ENCODE peak calls at places on chromosome 17, in eight cellular contexts. X is HS-27A; Z is thyroid gland; Q is HT-29; F is NCI-H2081; A is activated B cell treated with CpG ODN at 0.5 μM for 24 hours; O is stimulated activated CD4-positive, alpha-beta T cell treated with anti-CD3 and anti-CD28 coated beads, Interleukin-2, amount 100 ng/mL, for 24 hours; U is NCI-H1048. L is an unnamed sample.

GRCh38 chr17:50283714-50284432 is 9.6 kb downstream of the TMEM92 start:
- DNase-seq in X (no peak), Z (no peak), Q (no peak), F (no peak), A (no peak), O (no peak), U (no peak), L (no peak)

GRCh38 chr17:10156579-10157488 is 41.6 kb downstream of the GAS7 start:
- DNase-seq in X (no peak), Z (no peak), Q (no peak), F (no peak), A (peak), O (no peak), U (no peak), L (peak)

GRCh38 chr17:30368896-30369720 is 9.6 kb upstream of the CPD start:
- DNase-seq in X (no peak), Z (peak), Q (no peak), F (peak), A (no peak), O (no peak), U (no peak), L (no peak)

GRCh38 chr17:7313890-7314718 is 1.1 kb downstream of the GPS2 start:
- DNase-seq in X (no peak), Z (no peak), Q (peak), F (no peak), A (no peak), O (no peak), U (no peak), L (no peak)

GRCh38 chr17:8463089-8463488 is 27.4 kb downstream of the NDEL1 start:
- DNase-seq in X (no peak), Z (no peak), Q (no peak), F (no peak), A (no peak), O (no peak), U (no peak), L (no peak)

GRCh38 chr17:82866521-82867214 is 26.8 kb upstream of the ZNF750 start:
- DNase-seq in X (no peak), Z (no peak), Q (no peak), F (peak), A (no peak), O (no peak), U (no peak), L (no peak)

GRCh38 chr17:79303641-79304205 is 229.1 kb downstream of the ENGASE start:
- DNase-seq in X (no peak), Z (no peak), Q (no peak), F (no peak), A (no peak), O (no peak), U (no peak), L (no peak)

GRCh38 chr17:11757796-11758195 is 159.5 kb downstream of the DNAH9 start:
- DNase-seq in X (no peak), Z (no peak), Q (no peak), F (no peak), A (no peak), O (no peak), U (no peak), L (no peak)

GRCh38 chr17:29595943-29596774 is 3.2 kb downstream of the ANKRD13B start:
- DNase-seq in X (no peak), Z (no peak), Q (no peak), F (no peak), A (no peak), O (no peak), U (no peak), L (no peak)

GRCh38 chr17:56815711-56816110 is 18.0 kb downstream of the C17orf67 start:
- DNase-seq in X (no peak), Z (no peak), Q (no peak), F (no peak), A (no peak), O (no peak), U (no peak), L (no peak)

GRCh38 chr17:173064-173911 is 8.2 kb downstream of the DOC2B start:
- DNase-seq in X (no peak), Z (no peak), Q (no peak), F (no peak), A (no peak), O (no peak), U (no peak), L (no peak)

GRCh38 chr17:81027591-81028505 is 7.1 kb upstream of the BAIAP2 start:
- DNase-seq in X (no peak), Z (no peak), Q (no peak), F (no peak), A (no peak), O (peak), U (no peak), L (no peak)

GRCh38 chr17:10384175-10384574 is 11.4 kb upstream of the MYH13 start:
- DNase-seq in X (no peak), Z (no peak), Q (no peak), F (no peak), A (no peak), O (no peak), U (no peak), L (no peak)

GRCh38 chr17:81866440-81867122 is 4.6 kb downstream of the ARHGDIA start:
- DNase-seq in X (no peak), Z (no peak), Q (peak), F (no peak), A (no peak), O (no peak), U (no peak), L (no peak)

GRCh38 chr17:77768475-77768874 is 190.0 kb upstream of the TNRC6C start:
- DNase-seq in X (no peak), Z (peak), Q (no peak), F (no peak), A (no peak), O (no peak), U (no peak), L (no peak)

GRCh38 chr17:15453782-15454181 is 13.6 kb downstream of the CDRT4 start:
- DNase-seq in X (no peak), Z (no peak), Q (no peak), F (no peak), A (no peak), O (no peak), U (no peak), L (no peak)

GRCh38 chr17:35297666-35298065 is 54.8 kb downstream of the SLFN5 start:
- DNase-seq in X (no peak), Z (no peak), Q (no peak), F (no peak), A (no peak), O (no peak), U (no peak), L (no peak)

GRCh38 chr17:79933863-79934652 is 94.8 kb upstream of the CBX4 start:
- DNase-seq in X (no peak), Z (peak), Q (peak), F (no peak), A (peak), O (no peak), U (no peak), L (no peak)

GRCh38 chr17:28381141-28381825 is 9.8 kb downstream of the SARM1 start:
- DNase-seq in X (no peak), Z (peak), Q (no peak), F (no peak), A (no peak), O (no peak), U (no peak), L (no peak)

GRCh38 chr17:7560172-7561027 is 1.3 kb upstream of the SENP3 start:
- DNase-seq in X (no peak), Z (peak), Q (peak), F (no peak), A (peak), O (peak), U (no peak), L (peak)

GRCh38 chr17:63431939-63432804 is 13.9 kb downstream of the CYB561 start:
- DNase-seq in X (no peak), Z (no peak), Q (peak), F (no peak), A (no peak), O (no peak), U (no peak), L (no peak)

GRCh38 chr17:60355663-60356594 is 36.0 kb downstream of the USP32 start:
- DNase-seq in X (no peak), Z (no peak), Q (no peak), F (no peak), A (no peak), O (no peak), U (no peak), L (no peak)

GRCh38 chr17:68539536-68540469 is 27.6 kb downstream of the PRKAR1A start:
- DNase-seq in X (no peak), Z (peak), Q (peak), F (no peak), A (no peak), O (no peak), U (no peak), L (no peak)

GRCh38 chr17:80737106-80738019 is 192.7 kb downstream of the RPTOR start:
- DNase-seq in X (no peak), Z (no peak), Q (no peak), F (no peak), A (peak), O (no peak), U (no peak), L (peak)

GRCh38 chr17:42421479-42422332 is 1.4 kb downstream of the CAVIN1 start:
- DNase-seq in X (no peak), Z (peak), Q (no peak), F (no peak), A (no peak), O (no peak), U (no peak), L (no peak)

GRCh38 chr17:36674278-36674650 is 72.9 kb downstream of the MRM1 start:
- DNase-seq in X (no peak), Z (no peak), Q (no peak), F (no peak), A (no peak), O (peak), U (no peak), L (no peak)

GRCh38 chr17:80261895-80262279 is 1.2 kb downstream of the RNF213 start:
- DNase-seq in X (no peak), Z (no peak), Q (no peak), F (no peak), A (no peak), O (no peak), U (no peak), L (no peak)

GRCh38 chr17:9982159-9982558 is 77.1 kb upstream of the RCVRN start:
- DNase-seq in X (no peak), Z (no peak), Q (peak), F (no peak), A (no peak), O (no peak), U (no peak), L (no peak)

L was measured in stimulated activated naive B cell treated with anti-CD40 and anti-IgM and Interleukin-4, amounts not matched to agents 10 μg/mL and 1 μg/mL and 100 μg/mL, for 72 hours.